ENCODE peak calls at places on chromosomes 11 and 22, in four cellular contexts. N is HCT116, G is H1, B is SK-N-SH. U is an unnamed sample.

GRCh38 chr11:59901306-59901705 is 22.7 kb downstream of the OOSP3 start:
- DNase-seq in G (no peak), N (peak), B (no peak), U (no peak)

GRCh38 chr11:117610045-117610444 is 187.0 kb downstream of the DSCAML1 start:
- DNase-seq in G (no peak), B (no peak), N (no peak), U (no peak)

GRCh38 chr22:47092896-47093311 is 330.5 kb downstream of the TBC1D22A start:
- DNase-seq in G (no peak), N (no peak), B (no peak), U (no peak)

GRCh38 chr11:6703247-6704063 is 20.3 kb upstream of the MRPL17 start:
- DNase-seq in G (no peak), N (peak), B (peak), U (peak)

GRCh38 chr11:123622576-123622975 is 31.8 kb downstream of the SCN3B start:
- DNase-seq in B (no peak), G (no peak), N (no peak), U (no peak)

GRCh38 chr11:118771481-118772278 is 19.3 kb downstream of the DDX6 start:
- DNase-seq in N (no peak), B (no peak), G (no peak), U (no peak)

GRCh38 chr11:102085864-102086551 is 24.2 kb upstream of the YAP1 start:
- DNase-seq in B (no peak), N (peak), G (no peak), U (no peak)

GRCh38 chr22:39563571-39564428 is 6.8 kb upstream of the CACNA1I start:
- DNase-seq in N (no peak), G (no peak), B (no peak), U (no peak)

GRCh38 chr11:119148855-119149370 is at the start of gene ABCG4:
- DNase-seq in G (peak), B (peak), N (no peak), U (peak)

GRCh38 chr11:86706341-86707131 is 34.1 kb upstream of the ME3 start:
- DNase-seq in G (no peak), B (no peak), N (no peak), U (peak)

GRCh38 chr22:49869855-49870712 is 16.4 kb downstream of the ZBED4 start:
- DNase-seq in B (no peak), N (no peak), G (no peak), U (no peak)
- TF ChIP-seq JUND in B (no peak), N (no peak), G (no peak), U (no peak)

GRCh38 chr11:22778642-22779041 is 51.0 kb downstream of the SVIP start:
- DNase-seq in N (no peak), B (peak), G (no peak), U (peak)
- TF ChIP-seq JUND in N (no peak), B (no peak), G (no peak), U (no peak)

DNA sequence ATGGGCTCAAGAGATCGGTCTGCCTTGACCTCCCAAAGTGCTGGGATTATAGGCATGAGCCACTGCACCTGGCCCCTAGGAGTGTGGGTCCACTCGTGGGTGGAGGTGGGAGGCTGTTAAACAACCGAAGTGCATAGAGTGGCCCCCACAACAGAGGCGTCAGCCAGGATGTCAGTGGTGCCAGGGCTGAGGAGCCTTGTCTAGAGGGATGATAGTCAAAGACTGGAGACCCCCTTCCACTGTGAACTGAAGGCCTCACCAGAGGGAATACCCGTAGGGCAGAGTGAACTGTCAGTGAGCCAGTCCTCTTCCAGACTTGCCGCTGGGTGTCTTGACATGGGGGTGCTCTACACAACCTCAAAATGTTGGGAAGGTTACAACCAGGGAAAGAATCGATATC is 38.2 kb downstream of the AP2A2 start:
- DNase-seq in N (no peak), G (no peak), B (no peak), U (no peak)
- TF ChIP-seq JUND in N (no peak), G (no peak), B (no peak), U (no peak)

DNA sequence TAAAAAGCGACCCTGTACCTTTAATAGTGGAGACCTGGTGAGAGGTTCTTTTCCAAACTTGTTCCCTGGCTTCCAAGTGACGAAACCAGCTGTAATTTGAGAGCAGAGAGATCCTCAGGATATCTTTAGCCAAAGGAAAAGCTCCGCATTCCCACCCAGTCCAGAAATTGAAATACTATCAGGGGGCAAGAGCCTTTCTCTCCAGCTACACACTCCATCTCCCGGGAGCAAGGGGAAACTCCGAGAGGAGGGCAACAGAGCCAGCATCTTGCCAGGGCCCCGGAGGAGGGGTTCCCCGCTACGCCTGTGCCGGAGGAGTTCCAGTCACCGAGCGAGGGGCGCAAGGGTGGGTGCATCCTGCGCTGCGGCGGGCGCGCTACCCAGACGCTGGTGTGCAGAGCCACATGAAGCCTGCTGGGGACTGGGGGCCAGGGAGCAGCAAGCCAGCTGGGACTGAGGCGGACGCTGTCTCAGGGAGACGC is at the start of gene FIBIN:
- DNase-seq in G (peak), B (no peak), N (no peak), U (peak)
- TF ChIP-seq JUND in G (no peak), B (no peak), N (no peak), U (no peak)

GRCh38 chr11:131234146-131234680 is 136.2 kb upstream of the NTM start:
- DNase-seq in B (no peak), G (no peak), N (no peak), U (no peak)

GRCh38 chr11:131231317-131231716 is 139.1 kb upstream of the NTM start:
- DNase-seq in G (no peak), B (no peak), N (no peak), U (no peak)

GRCh38 chr11:131240421-131240820 is 130.0 kb upstream of the NTM start:
- DNase-seq in B (no peak), G (no peak), N (no peak), U (no peak)

GRCh38 chr11:131235328-131236298 is 134.8 kb upstream of the NTM start:
- DNase-seq in G (no peak), N (no peak), B (peak), U (no peak)
- TF ChIP-seq JUND in G (no peak), N (no peak), B (no peak), U (no peak)

GRCh38 chr11:34618406-34618805 is 2.5 kb upstream of the EHF start:
- DNase-seq in N (no peak), G (no peak), B (no peak), U (no peak)

GRCh38 chr11:34616830-34617504 is 3.9 kb upstream of the EHF start:
- DNase-seq in G (no peak), N (no peak), B (no peak), U (no peak)

GRCh38 chr11:34620202-34620601 is 691 bp upstream of the EHF start:
- DNase-seq in N (no peak), B (no peak), G (no peak), U (no peak)

GRCh38 chr11:34620820-34621792 is at the start of gene EHF:
- DNase-seq in B (no peak), N (no peak), G (no peak), U (peak)

DNA sequence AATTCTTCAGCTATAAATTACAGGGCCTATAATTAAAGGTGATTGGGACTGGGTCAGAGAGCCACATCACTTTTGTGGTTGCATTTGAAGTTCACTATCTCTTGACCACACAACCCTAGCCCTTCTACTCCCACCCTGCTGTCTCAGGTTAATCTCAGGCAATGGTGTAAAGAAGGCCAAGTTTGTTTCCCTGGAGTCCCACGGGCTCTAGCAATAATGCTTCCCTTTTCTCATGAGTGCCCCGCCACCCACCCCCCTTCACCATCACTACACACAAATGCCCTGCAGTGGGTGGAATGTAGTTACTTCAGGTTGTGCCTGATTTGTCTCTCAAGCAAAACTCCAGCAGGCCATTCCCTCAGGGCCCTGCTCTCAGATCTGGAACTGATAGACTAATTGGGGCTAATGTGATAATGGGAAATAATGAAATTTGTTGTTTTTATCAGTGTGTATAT is 1.8 kb upstream of the EHF start:
- DNase-seq in B (peak), N (no peak), G (no peak), U (peak)
- TF ChIP-seq JUND in B (no peak), N (no peak), G (no peak), U (no peak)

DNA sequence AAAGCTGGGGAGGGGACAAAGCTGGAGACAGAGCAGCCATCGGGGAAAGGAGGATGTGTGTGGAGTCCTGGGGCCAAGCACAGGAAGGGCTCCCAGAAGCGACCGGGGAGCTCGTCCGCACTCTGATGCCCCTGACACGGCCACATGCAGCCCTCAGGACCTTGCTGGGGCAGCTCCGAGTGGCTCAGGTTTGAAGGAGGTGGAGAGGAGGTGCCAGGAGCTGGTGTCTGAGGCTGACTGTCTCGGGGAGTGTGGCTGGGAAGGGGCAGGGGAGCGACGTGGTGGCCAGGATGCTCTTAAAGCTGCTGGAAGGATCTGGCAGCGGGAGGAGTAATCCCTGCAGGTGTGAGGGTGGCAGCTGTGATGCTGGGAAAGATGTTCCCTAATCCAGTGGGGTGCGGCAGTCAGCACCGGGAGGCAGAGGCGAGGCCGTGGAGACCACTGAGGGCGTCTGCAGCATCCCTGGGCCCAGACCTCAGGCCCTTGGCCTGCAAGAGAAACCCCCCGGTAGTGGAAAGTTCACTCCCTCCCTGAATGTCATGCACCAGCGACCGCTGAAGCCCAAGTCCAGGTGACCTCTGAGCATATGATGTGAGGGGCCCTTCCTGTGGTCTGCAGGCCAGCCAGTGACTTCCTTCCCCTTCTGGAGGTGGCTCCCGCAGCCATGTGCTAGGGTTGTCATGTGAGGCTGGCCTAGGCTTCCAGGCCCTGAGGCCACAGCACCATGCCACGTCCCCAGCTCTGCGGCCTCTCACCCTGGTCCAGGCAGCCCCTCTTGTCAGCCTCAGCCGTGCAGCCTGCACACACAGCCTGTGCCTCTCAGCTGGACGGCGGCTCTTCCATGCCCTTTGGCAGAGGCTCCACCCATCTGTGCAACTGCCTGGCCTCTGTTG is 17.2 kb upstream of the CTSD start:
- DNase-seq in N (no peak), G (no peak), B (peak), U (no peak)
- TF ChIP-seq JUND in N (no peak), G (no peak), B (no peak), U (no peak)